ENCODE peak calls at places on chromosomes 2 and 18, in nine cellular contexts. G is vagina; R is T-helper 1 cell; C is NCI-H748 treated with DMSO at 0.1 percent for 48 hours; K is psoas muscle; A is HepG2; B is H7; W is activated CD8-positive, alpha-beta memory T cell treated with anti-CD3 and anti-CD28 coated beads for 48 hours; T is HTR-8/SVneo. N is an unnamed sample.

GRCh38 chr2:238116298-238117198 is 16.4 kb downstream of the ESPNL start:
- DNase-seq in B (no peak), R (no peak), G (no peak), T (no peak), K (peak), W (no peak), C (no peak), A (no peak), N (no peak)

GRCh38 chr18:32289480-32290075 is 99.7 kb downstream of the MEP1B start:
- DNase-seq in B (peak), R (no peak), C (peak), A (peak), T (peak), G (no peak), W (no peak), K (no peak), N (no peak)

GRCh38 chr2:80573950-80574349 is 269.4 kb upstream of the LRRTM1 start:
- DNase-seq in C (no peak), R (no peak), T (no peak), W (no peak), G (no peak), K (no peak), A (no peak), B (no peak), N (no peak)

GRCh38 chr2:231614559-231615057 is 21.9 kb downstream of the TEX44 start:
- DNase-seq in C (no peak), T (no peak), W (no peak), B (no peak), A (no peak), G (no peak), K (peak), R (no peak), N (no peak)

GRCh38 chr18:9113468-9114149 is 11.1 kb downstream of the NDUFV2 start:
- DNase-seq in K (no peak), B (no peak), R (no peak), G (no peak), C (no peak), W (no peak), A (no peak), T (no peak), N (no peak)

GRCh38 chr2:45403036-45403435 is 208.0 kb downstream of the SRBD1 start:
- DNase-seq in K (no peak), W (no peak), C (no peak), R (no peak), B (no peak), A (no peak), T (no peak), G (no peak), N (no peak)

GRCh38 chr18:62543021-62543420 is 20.2 kb downstream of the ZCCHC2 start:
- DNase-seq in C (no peak), B (no peak), A (no peak), G (no peak), W (no peak), T (no peak), K (no peak), R (no peak), N (no peak)

GRCh38 chr2:10668402-10669012 is 21.3 kb downstream of the NOL10 start:
- DNase-seq in T (peak), C (peak), K (no peak), B (peak), R (peak), G (no peak), W (no peak), A (peak), N (no peak)

GRCh38 chr18:22913861-22914260 is 19.3 kb upstream of the RBBP8 start:
- DNase-seq in R (no peak), B (peak), A (no peak), G (no peak), C (peak), T (no peak), W (no peak), K (no peak), N (no peak)

GRCh38 chr18:56035546-56035945 is 447.6 kb upstream of the TCF4 start:
- DNase-seq in C (no peak), K (no peak), B (no peak), G (no peak), W (no peak), A (no peak), T (no peak), R (no peak), N (no peak)

GRCh38 chr2:173350383-173350782 is 4.3 kb upstream of the CDCA7 start:
- DNase-seq in C (no peak), K (no peak), B (no peak), G (no peak), A (no peak), W (no peak), T (no peak), R (no peak), N (no peak)

GRCh38 chr2:75290600-75291140 is 91.3 kb upstream of the TACR1 start:
- DNase-seq in G (no peak), R (no peak), B (peak), W (no peak), A (no peak), C (no peak), K (no peak), T (no peak), N (no peak)

GRCh38 chr18:9612215-9612830 is 2.0 kb downstream of the PPP4R1 start:
- DNase-seq in R (peak), C (peak), A (peak), K (no peak), W (no peak), B (peak), G (no peak), T (peak), N (no peak)

GRCh38 chr2:86221066-86221684 is 21.9 kb downstream of the MRPL35 start:
- DNase-seq in A (peak), K (no peak), W (no peak), T (peak), C (no peak), R (peak), B (peak), G (no peak), N (peak)

GRCh38 chr2:224570328-224570993 is 14.7 kb downstream of the CUL3 start:
- DNase-seq in C (no peak), B (no peak), R (no peak), G (no peak), T (no peak), K (no peak), A (no peak), W (no peak), N (no peak)

GRCh38 chr2:169069341-169069740 is at the start of gene DHRS9:
- DNase-seq in B (no peak), W (no peak), A (no peak), C (no peak), T (peak), G (no peak), K (no peak), R (no peak), N (no peak)

GRCh38 chr2:102262218-102263129 is 48.9 kb upstream of the IL1RL1 start:
- DNase-seq in T (no peak), C (no peak), R (no peak), W (no peak), K (no peak), A (no peak), B (no peak), G (no peak), N (no peak)

GRCh38 chr2:64698668-64699444 is 45.1 kb upstream of the SERTAD2 start:
- DNase-seq in K (no peak), C (no peak), G (no peak), R (no peak), T (peak), B (no peak), A (peak), W (no peak), N (no peak)

GRCh38 chr2:72915907-72916742 is 1.2 kb upstream of the EMX1 start:
- DNase-seq in C (no peak), B (peak), T (no peak), K (no peak), R (no peak), W (peak), G (no peak), A (peak), N (peak)

GRCh38 chr2:127637725-127638252 is 8.2 kb upstream of the GPR17 start:
- DNase-seq in A (no peak), K (peak), T (peak), C (no peak), B (peak), G (no peak), R (no peak), W (no peak), N (peak)

GRCh38 chr2:36743954-36744353 is 47.4 kb downstream of the VIT start:
- DNase-seq in T (no peak), C (no peak), R (no peak), G (no peak), B (no peak), W (no peak), A (no peak), K (no peak), N (no peak)

GRCh38 chr2:100393362-100393761 is 24.1 kb downstream of the CHST10 start:
- DNase-seq in C (no peak), B (peak), W (no peak), T (no peak), A (no peak), R (no peak), K (no peak), G (no peak), N (no peak)

GRCh38 chr2:50529600-50530218 is 502.2 kb downstream of the NRXN1 start:
- DNase-seq in B (peak), R (no peak), T (peak), A (peak), G (no peak), W (no peak), K (no peak), C (peak), N (peak)

GRCh38 chr18:26863122-26863879 is 2.2 kb downstream of the AQP4 start:
- DNase-seq in A (no peak), G (no peak), T (no peak), R (no peak), B (peak), W (no peak), C (peak), K (peak), N (no peak)

GRCh38 chr2:47069628-47070154 is 85.4 kb downstream of the STPG4 start:
- DNase-seq in T (peak), C (no peak), W (no peak), A (peak), G (no peak), R (no peak), K (peak), B (peak), N (no peak)

GRCh38 chr2:54508521-54508920 is 52.4 kb downstream of the SPTBN1 start:
- DNase-seq in W (no peak), G (no peak), C (no peak), K (no peak), T (no peak), B (no peak), A (no peak), R (no peak), N (no peak)

GRCh38 chr18:58788470-58788869 is 76.2 kb upstream of the ZNF532 start:
- DNase-seq in W (no peak), K (no peak), A (no peak), R (no peak), C (no peak), B (no peak), T (no peak), G (no peak), N (no peak)

GRCh38 chr2:134207589-134208209 is 46.2 kb upstream of the MGAT5 start:
- DNase-seq in K (peak), T (peak), B (peak), C (peak), R (peak), W (no peak), A (peak), G (no peak), N (peak)

GRCh38 chr2:1664076-1664605 is 80.2 kb downstream of the PXDN start:
- DNase-seq in C (no peak), R (no peak), G (peak), B (no peak), W (no peak), T (no peak), A (no peak), K (no peak), N (no peak)

GRCh38 chr2:7809640-7810039 is 872.2 kb upstream of the ID2 start:
- DNase-seq in G (no peak), T (no peak), W (no peak), B (no peak), A (no peak), K (no peak), C (no peak), R (no peak), N (no peak)

GRCh38 chr2:37713258-37713700 is 41.8 kb upstream of the CDC42EP3 start:
- DNase-seq in A (no peak), G (no peak), T (no peak), K (no peak), B (no peak), R (no peak), C (no peak), W (no peak), N (no peak)

GRCh38 chr18:39604836-39605235 is 2039.2 kb upstream of the CELF4 start:
- DNase-seq in G (no peak), C (no peak), T (no peak), K (no peak), A (no peak), R (no peak), W (no peak), B (no peak), N (no peak)

GRCh38 chr18:29154758-29155725 is 978.1 kb upstream of the CDH2 start:
- DNase-seq in A (no peak), R (no peak), C (no peak), K (no peak), B (no peak), W (no peak), T (peak), G (no peak), N (no peak)

GRCh38 chr2:28544405-28544914 is 48.6 kb downstream of the PLB1 start:
- DNase-seq in C (no peak), W (no peak), G (no peak), R (no peak), B (no peak), T (no peak), A (peak), K (no peak), N (peak)

GRCh38 chr2:216554755-216555154 is 56.1 kb downstream of the RPL37A start:
- DNase-seq in C (no peak), K (no peak), W (no peak), A (no peak), G (no peak), B (no peak), R (no peak), T (no peak), N (no peak)

N was measured in K562.